ENCODE peak calls at places on chromosome 21, in six cellular contexts. One of them, this sample, is unnamed.
A peak's percentile ranks its signal among the peaks of the same experiment; 100 is the strongest.

GRCh38 chr21:27154451-27155129 is 187.7 kb upstream of the ADAMTS5 start:
- DNase-seq in activated CD8-positive, alpha-beta T cell treated with anti-CD3 and anti-CD28 coated beads for 36 hours: no peak
- DNase-seq in uterus: peak; percentile 54
- DNase-seq in dorsolateral prefrontal cortex: no peak
- DNase-seq in ascending aorta: no peak
- DNase-seq in Calu3: no peak
- DNase-seq in this sample: no peak

GRCh38 chr21:46054447-46054846 is 43.5 kb upstream of the COL6A2 start:
- DNase-seq in activated CD8-positive, alpha-beta T cell treated with anti-CD3 and anti-CD28 coated beads for 36 hours: no peak
- DNase-seq in uterus: no peak
- DNase-seq in dorsolateral prefrontal cortex: no peak
- DNase-seq in ascending aorta: no peak
- DNase-seq in Calu3: no peak
- DNase-seq in this sample: no peak

GRCh38 chr21:29145354-29145782 is 14.9 kb downstream of the MAP3K7CL start:
- DNase-seq in activated CD8-positive, alpha-beta T cell treated with anti-CD3 and anti-CD28 coated beads for 36 hours: no peak
- DNase-seq in uterus: no peak
- DNase-seq in dorsolateral prefrontal cortex: peak; percentile 61
- DNase-seq in ascending aorta: no peak
- DNase-seq in Calu3: peak; percentile 9
- DNase-seq in this sample: no peak

GRCh38 chr21:45831991-45832740 is 149.4 kb upstream of the COL6A1 start:
- DNase-seq in activated CD8-positive, alpha-beta T cell treated with anti-CD3 and anti-CD28 coated beads for 36 hours: no peak
- DNase-seq in uterus: peak; percentile 81
- DNase-seq in dorsolateral prefrontal cortex: no peak
- DNase-seq in ascending aorta: no peak
- DNase-seq in Calu3: no peak
- DNase-seq in this sample: no peak

GRCh38 chr21:14076143-14076806 is 134.5 kb downstream of the LIPI start:
- DNase-seq in activated CD8-positive, alpha-beta T cell treated with anti-CD3 and anti-CD28 coated beads for 36 hours: no peak
- DNase-seq in uterus: no peak
- DNase-seq in dorsolateral prefrontal cortex: no peak
- DNase-seq in ascending aorta: no peak
- DNase-seq in Calu3: no peak
- DNase-seq in this sample: no peak

GRCh38 chr21:29085106-29085752 is 11.8 kb upstream of the CCT8 start:
- DNase-seq in activated CD8-positive, alpha-beta T cell treated with anti-CD3 and anti-CD28 coated beads for 36 hours: no peak
- DNase-seq in uterus: no peak
- DNase-seq in dorsolateral prefrontal cortex: no peak
- DNase-seq in ascending aorta: no peak
- DNase-seq in Calu3: no peak
- DNase-seq in this sample: no peak

GRCh38 chr21:28882345-28882744 is 110.3 kb downstream of the LTN1 start:
- DNase-seq in activated CD8-positive, alpha-beta T cell treated with anti-CD3 and anti-CD28 coated beads for 36 hours: no peak
- DNase-seq in uterus: no peak
- DNase-seq in dorsolateral prefrontal cortex: no peak
- DNase-seq in ascending aorta: no peak
- DNase-seq in Calu3: no peak
- DNase-seq in this sample: no peak

GRCh38 chr21:32457962-32458361 is 45.5 kb downstream of the EVA1C start:
- DNase-seq in activated CD8-positive, alpha-beta T cell treated with anti-CD3 and anti-CD28 coated beads for 36 hours: no peak
- DNase-seq in uterus: no peak
- DNase-seq in dorsolateral prefrontal cortex: no peak
- DNase-seq in ascending aorta: no peak
- DNase-seq in Calu3: no peak
- DNase-seq in this sample: no peak

GRCh38 chr21:24045775-24046215 is 1561.5 kb downstream of the MRPL39 start:
- DNase-seq in activated CD8-positive, alpha-beta T cell treated with anti-CD3 and anti-CD28 coated beads for 36 hours: peak; percentile 61
- DNase-seq in uterus: peak; percentile 49
- DNase-seq in dorsolateral prefrontal cortex: peak; percentile 95
- DNase-seq in ascending aorta: no peak
- DNase-seq in Calu3: peak; percentile 55
- DNase-seq in this sample: no peak

GRCh38 chr21:28229811-28230210 is 762.9 kb downstream of the LTN1 start:
- DNase-seq in activated CD8-positive, alpha-beta T cell treated with anti-CD3 and anti-CD28 coated beads for 36 hours: no peak
- DNase-seq in uterus: no peak
- DNase-seq in dorsolateral prefrontal cortex: no peak
- DNase-seq in ascending aorta: no peak
- DNase-seq in Calu3: no peak
- DNase-seq in this sample: no peak

GRCh38 chr21:46127239-46128105 is 27.9 kb downstream of the FTCD start:
- DNase-seq in activated CD8-positive, alpha-beta T cell treated with anti-CD3 and anti-CD28 coated beads for 36 hours: no peak
- DNase-seq in uterus: peak; percentile 27
- DNase-seq in dorsolateral prefrontal cortex: no peak
- DNase-seq in ascending aorta: no peak
- DNase-seq in Calu3: no peak
- DNase-seq in this sample: no peak

GRCh38 chr21:25515484-25516405 is 91.5 kb downstream of the MRPL39 start:
- DNase-seq in activated CD8-positive, alpha-beta T cell treated with anti-CD3 and anti-CD28 coated beads for 36 hours: no peak
- DNase-seq in uterus: no peak
- DNase-seq in dorsolateral prefrontal cortex: no peak
- DNase-seq in ascending aorta: no peak
- DNase-seq in Calu3: no peak
- DNase-seq in this sample: no peak

GRCh38 chr21:14533555-14534400 is 12.3 kb downstream of the SAMSN1 start:
- DNase-seq in activated CD8-positive, alpha-beta T cell treated with anti-CD3 and anti-CD28 coated beads for 36 hours: no peak
- DNase-seq in uterus: no peak
- DNase-seq in dorsolateral prefrontal cortex: no peak
- DNase-seq in ascending aorta: no peak
- DNase-seq in Calu3: peak; percentile 10
- DNase-seq in this sample: no peak

GRCh38 chr21:25689226-25689625 is 45.5 kb downstream of the ATP5PF start:
- DNase-seq in activated CD8-positive, alpha-beta T cell treated with anti-CD3 and anti-CD28 coated beads for 36 hours: no peak
- DNase-seq in uterus: no peak
- DNase-seq in dorsolateral prefrontal cortex: no peak
- DNase-seq in ascending aorta: no peak
- DNase-seq in Calu3: no peak
- DNase-seq in this sample: no peak

GRCh38 chr21:35593000-35593502 is 467.3 kb downstream of the SETD4 start:
- DNase-seq in activated CD8-positive, alpha-beta T cell treated with anti-CD3 and anti-CD28 coated beads for 36 hours: no peak
- DNase-seq in uterus: no peak
- DNase-seq in dorsolateral prefrontal cortex: no peak
- DNase-seq in ascending aorta: no peak
- DNase-seq in Calu3: no peak
- DNase-seq in this sample: no peak

GRCh38 chr21:28771790-28772501 is 220.7 kb downstream of the LTN1 start:
- DNase-seq in activated CD8-positive, alpha-beta T cell treated with anti-CD3 and anti-CD28 coated beads for 36 hours: no peak
- DNase-seq in uterus: no peak
- DNase-seq in dorsolateral prefrontal cortex: no peak
- DNase-seq in ascending aorta: no peak
- DNase-seq in Calu3: no peak
- DNase-seq in this sample: no peak

GRCh38 chr21:26715878-26716506 is 129.2 kb downstream of the ADAMTS1 start:
- DNase-seq in activated CD8-positive, alpha-beta T cell treated with anti-CD3 and anti-CD28 coated beads for 36 hours: peak; percentile 24
- DNase-seq in uterus: peak; percentile 25
- DNase-seq in dorsolateral prefrontal cortex: peak; percentile 55
- DNase-seq in ascending aorta: no peak
- DNase-seq in Calu3: peak; percentile 46
- DNase-seq in this sample: peak; percentile 16

GRCh38 chr21:22791986-22792560 is 1793.9 kb downstream of the NCAM2 start:
- DNase-seq in activated CD8-positive, alpha-beta T cell treated with anti-CD3 and anti-CD28 coated beads for 36 hours: peak; percentile 35
- DNase-seq in uterus: no peak
- DNase-seq in dorsolateral prefrontal cortex: no peak
- DNase-seq in ascending aorta: no peak
- DNase-seq in Calu3: peak; percentile 2
- DNase-seq in this sample: peak; percentile 64

GRCh38 chr21:44999972-45000636 is 60.3 kb downstream of the SLX9 start:
- DNase-seq in activated CD8-positive, alpha-beta T cell treated with anti-CD3 and anti-CD28 coated beads for 36 hours: no peak
- DNase-seq in uterus: peak; percentile 14
- DNase-seq in dorsolateral prefrontal cortex: no peak
- DNase-seq in ascending aorta: no peak
- DNase-seq in Calu3: no peak
- DNase-seq in this sample: no peak

GRCh38 chr21:46146856-46147255 is 8.5 kb downstream of the FTCD start:
- DNase-seq in activated CD8-positive, alpha-beta T cell treated with anti-CD3 and anti-CD28 coated beads for 36 hours: no peak
- DNase-seq in uterus: peak; percentile 13
- DNase-seq in dorsolateral prefrontal cortex: peak; percentile 31
- DNase-seq in ascending aorta: no peak
- DNase-seq in Calu3: no peak
- DNase-seq in this sample: no peak

GRCh38 chr21:41612674-41613250 is 104.8 kb upstream of the TMPRSS2 start:
- DNase-seq in activated CD8-positive, alpha-beta T cell treated with anti-CD3 and anti-CD28 coated beads for 36 hours: peak; percentile 41
- DNase-seq in uterus: peak; percentile 77
- DNase-seq in dorsolateral prefrontal cortex: peak; percentile 62
- DNase-seq in ascending aorta: peak; percentile 80
- DNase-seq in Calu3: peak; percentile 72
- DNase-seq in this sample: peak; percentile 41

GRCh38 chr21:45317401-45318145 is 29.9 kb upstream of the POFUT2 start:
- DNase-seq in activated CD8-positive, alpha-beta T cell treated with anti-CD3 and anti-CD28 coated beads for 36 hours: no peak
- DNase-seq in uterus: no peak
- DNase-seq in dorsolateral prefrontal cortex: peak; percentile 44
- DNase-seq in ascending aorta: peak; percentile 9
- DNase-seq in Calu3: no peak
- DNase-seq in this sample: no peak

GRCh38 chr21:46119565-46120271 is 21.8 kb downstream of the COL6A2 start:
- DNase-seq in activated CD8-positive, alpha-beta T cell treated with anti-CD3 and anti-CD28 coated beads for 36 hours: no peak
- DNase-seq in uterus: peak; percentile 18
- DNase-seq in dorsolateral prefrontal cortex: peak; percentile 22
- DNase-seq in ascending aorta: peak; percentile 5
- DNase-seq in Calu3: no peak
- DNase-seq in this sample: no peak

GRCh38 chr21:25080706-25081495 is 526.4 kb downstream of the MRPL39 start:
- DNase-seq in activated CD8-positive, alpha-beta T cell treated with anti-CD3 and anti-CD28 coated beads for 36 hours: no peak
- DNase-seq in uterus: no peak
- DNase-seq in dorsolateral prefrontal cortex: no peak
- DNase-seq in ascending aorta: no peak
- DNase-seq in Calu3: no peak
- DNase-seq in this sample: no peak

GRCh38 chr21:22536511-22536910 is 1538.3 kb downstream of the NCAM2 start:
- DNase-seq in activated CD8-positive, alpha-beta T cell treated with anti-CD3 and anti-CD28 coated beads for 36 hours: no peak
- DNase-seq in uterus: no peak
- DNase-seq in dorsolateral prefrontal cortex: no peak
- DNase-seq in ascending aorta: no peak
- DNase-seq in Calu3: no peak
- DNase-seq in this sample: no peak

GRCh38 chr21:40793057-40793456 is 53.9 kb downstream of the DSCAM start:
- DNase-seq in activated CD8-positive, alpha-beta T cell treated with anti-CD3 and anti-CD28 coated beads for 36 hours: no peak
- DNase-seq in uterus: no peak
- DNase-seq in dorsolateral prefrontal cortex: no peak
- DNase-seq in ascending aorta: no peak
- DNase-seq in Calu3: no peak
- DNase-seq in this sample: no peak

GRCh38 chr21:45970674-45971486 is 10.7 kb upstream of the COL6A1 start:
- DNase-seq in activated CD8-positive, alpha-beta T cell treated with anti-CD3 and anti-CD28 coated beads for 36 hours: peak; percentile 74
- DNase-seq in uterus: peak; percentile 80
- DNase-seq in dorsolateral prefrontal cortex: no peak
- DNase-seq in ascending aorta: no peak
- DNase-seq in Calu3: peak; percentile 68
- DNase-seq in this sample: peak; percentile 10

GRCh38 chr21:17501107-17502006 is 11.5 kb upstream of the CXADR start:
- DNase-seq in activated CD8-positive, alpha-beta T cell treated with anti-CD3 and anti-CD28 coated beads for 36 hours: no peak
- DNase-seq in uterus: no peak
- DNase-seq in dorsolateral prefrontal cortex: no peak
- DNase-seq in ascending aorta: no peak
- DNase-seq in Calu3: no peak
- DNase-seq in this sample: no peak

GRCh38 chr21:35324372-35325220 is 275.5 kb upstream of the RUNX1 start:
- DNase-seq in activated CD8-positive, alpha-beta T cell treated with anti-CD3 and anti-CD28 coated beads for 36 hours: no peak
- DNase-seq in uterus: no peak
- DNase-seq in dorsolateral prefrontal cortex: no peak
- DNase-seq in ascending aorta: no peak
- DNase-seq in Calu3: peak; percentile 17
- DNase-seq in this sample: no peak

GRCh38 chr21:39086547-39086946 is 96.7 kb downstream of the PSMG1 start:
- DNase-seq in activated CD8-positive, alpha-beta T cell treated with anti-CD3 and anti-CD28 coated beads for 36 hours: no peak
- DNase-seq in uterus: no peak
- DNase-seq in dorsolateral prefrontal cortex: no peak
- DNase-seq in ascending aorta: no peak
- DNase-seq in Calu3: no peak
- DNase-seq in this sample: no peak
- TF ChIP-seq CTCF in activated CD8-positive, alpha-beta T cell treated with anti-CD3 and anti-CD28 coated beads for 36 hours: no peak
- TF ChIP-seq CTCF in uterus: no peak
- TF ChIP-seq CTCF in dorsolateral prefrontal cortex: no peak
- TF ChIP-seq CTCF in ascending aorta: peak; percentile 13
- TF ChIP-seq CTCF in Calu3: no peak
- TF ChIP-seq CTCF in this sample: peak; percentile 32

DNA sequence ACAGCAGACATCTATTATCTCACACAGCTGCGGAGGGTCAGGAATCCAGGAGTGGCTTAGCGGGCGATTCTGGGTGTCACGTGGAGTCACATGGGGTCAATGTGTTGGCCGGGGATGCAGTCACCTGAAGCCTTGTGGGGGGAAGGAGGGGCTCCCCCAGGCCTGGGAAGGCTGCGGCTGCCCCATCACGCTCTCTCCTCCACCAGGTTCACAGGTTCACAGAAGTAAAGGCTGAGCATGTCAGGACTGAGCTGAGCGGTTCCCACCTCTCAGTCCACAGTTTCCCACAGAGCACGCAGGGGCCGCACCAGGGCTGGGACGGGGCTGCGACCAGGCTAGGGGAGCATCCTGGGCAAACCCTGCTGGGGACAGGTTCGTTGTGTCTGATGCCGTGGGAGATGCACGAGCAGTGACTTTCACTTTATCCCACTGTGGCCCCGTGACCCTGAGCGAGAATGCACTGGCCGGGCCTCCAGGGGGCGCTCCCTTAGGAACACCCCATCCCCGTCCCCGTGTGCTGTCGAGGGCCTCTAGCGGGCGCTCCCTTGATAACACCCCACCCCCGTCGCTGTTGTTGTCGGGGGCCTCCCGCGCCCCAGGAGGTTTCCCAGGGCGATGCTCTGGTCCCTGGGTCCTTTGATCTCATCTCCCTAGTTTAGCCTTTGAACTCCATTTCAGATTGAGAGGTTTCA is 73.2 kb upstream of the TRAPPC10 start:
- DNase-seq in activated CD8-positive, alpha-beta T cell treated with anti-CD3 and anti-CD28 coated beads for 36 hours: peak; percentile 94
- DNase-seq in uterus: peak; percentile 58
- DNase-seq in dorsolateral prefrontal cortex: peak; percentile 76
- DNase-seq in ascending aorta: no peak
- DNase-seq in Calu3: peak; percentile 82
- DNase-seq in this sample: peak; percentile 92
- TF ChIP-seq CTCF in activated CD8-positive, alpha-beta T cell treated with anti-CD3 and anti-CD28 coated beads for 36 hours: peak; percentile 100
- TF ChIP-seq CTCF in uterus: peak; percentile 76
- TF ChIP-seq CTCF in dorsolateral prefrontal cortex: peak; percentile 94
- TF ChIP-seq CTCF in ascending aorta: peak; percentile 64
- TF ChIP-seq CTCF in Calu3: peak; percentile 85
- TF ChIP-seq CTCF in this sample: peak; percentile 99

DNA sequence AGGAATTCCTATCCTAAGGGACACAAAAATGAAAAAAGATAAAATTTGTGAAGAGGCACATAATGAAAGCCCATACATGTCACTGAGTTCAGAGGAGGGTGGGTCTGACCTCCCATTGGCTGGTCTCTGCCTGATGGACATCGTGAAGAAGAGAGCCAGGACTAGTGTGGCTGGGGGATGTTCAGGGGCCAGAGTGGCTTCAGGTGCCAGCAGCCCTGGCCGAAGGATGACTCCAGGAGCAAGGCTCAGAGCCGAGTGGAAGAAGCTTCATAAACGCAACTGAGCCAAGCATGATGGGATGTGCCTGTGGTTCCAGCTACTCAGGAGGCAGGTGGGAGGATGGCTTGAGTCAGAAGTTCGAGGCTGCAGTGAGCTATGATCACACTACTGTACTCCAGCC is 56.9 kb upstream of the ATP5PO start:
- DNase-seq in activated CD8-positive, alpha-beta T cell treated with anti-CD3 and anti-CD28 coated beads for 36 hours: no peak
- DNase-seq in uterus: no peak
- DNase-seq in dorsolateral prefrontal cortex: no peak
- DNase-seq in ascending aorta: no peak
- DNase-seq in Calu3: no peak
- DNase-seq in this sample: no peak
- TF ChIP-seq CTCF in activated CD8-positive, alpha-beta T cell treated with anti-CD3 and anti-CD28 coated beads for 36 hours: no peak
- TF ChIP-seq CTCF in uterus: no peak
- TF ChIP-seq CTCF in dorsolateral prefrontal cortex: no peak
- TF ChIP-seq CTCF in ascending aorta: no peak
- TF ChIP-seq CTCF in Calu3: no peak
- TF ChIP-seq CTCF in this sample: no peak

GRCh38 chr21:30194701-30195299 is 21.1 kb downstream of the CLDN8 start:
- DNase-seq in activated CD8-positive, alpha-beta T cell treated with anti-CD3 and anti-CD28 coated beads for 36 hours: peak; percentile 10
- DNase-seq in uterus: no peak
- DNase-seq in dorsolateral prefrontal cortex: no peak
- DNase-seq in ascending aorta: no peak
- DNase-seq in Calu3: peak; percentile 38
- DNase-seq in this sample: peak; percentile 38
- TF ChIP-seq CTCF in activated CD8-positive, alpha-beta T cell treated with anti-CD3 and anti-CD28 coated beads for 36 hours: peak; percentile 58
- TF ChIP-seq CTCF in uterus: no peak
- TF ChIP-seq CTCF in dorsolateral prefrontal cortex: peak; percentile 40
- TF ChIP-seq CTCF in ascending aorta: no peak
- TF ChIP-seq CTCF in Calu3: peak; percentile 33
- TF ChIP-seq CTCF in this sample: peak; percentile 83